ENCODE peak calls at places on chromosome 19, in four cellular contexts. One of them, this sample, is unnamed.
A peak's percentile ranks its signal among the peaks of the same experiment; 100 is the strongest.

GRCh38 chr19:18290250-18291018 is 9.0 kb upstream of the JUND start:
- DNase-seq in A549: no peak
- DNase-seq in K562: peak; percentile 37
- DNase-seq in HepG2: no peak
- DNase-seq in this sample: no peak

GRCh38 chr19:55259540-55260210 is 858 bp upstream of the PPP6R1 start:
- DNase-seq in K562: no peak
- DNase-seq in A549: no peak
- DNase-seq in HepG2: no peak
- DNase-seq in this sample: no peak

GRCh38 chr19:2603320-2603719 is 99.2 kb downstream of the GNG7 start:
- DNase-seq in A549: no peak
- DNase-seq in K562: no peak
- DNase-seq in HepG2: no peak
- DNase-seq in this sample: no peak

GRCh38 chr19:4807188-4807587 is 15.7 kb downstream of the FEM1A start:
- DNase-seq in HepG2: no peak
- DNase-seq in A549: no peak
- DNase-seq in K562: no peak
- DNase-seq in this sample: no peak

GRCh38 chr19:6556480-6556879 is 25.7 kb downstream of the TNFSF9 start:
- DNase-seq in K562: no peak
- DNase-seq in A549: no peak
- DNase-seq in HepG2: no peak
- DNase-seq in this sample: no peak

GRCh38 chr19:49895566-49896297 is 955 bp downstream of the IL4I1 start:
- DNase-seq in K562: no peak
- DNase-seq in HepG2: no peak
- DNase-seq in A549: no peak
- DNase-seq in this sample: no peak

GRCh38 chr19:57949702-57950101 is 2.2 kb upstream of the ZNF256 start:
- DNase-seq in HepG2: no peak
- DNase-seq in K562: no peak
- DNase-seq in A549: no peak
- DNase-seq in this sample: no peak

GRCh38 chr19:56142897-56143434 is 1.9 kb downstream of the ZNF444 start:
- DNase-seq in HepG2: no peak
- DNase-seq in K562: no peak
- DNase-seq in A549: no peak
- DNase-seq in this sample: no peak

GRCh38 chr19:55253264-55253663 is 5.6 kb downstream of the PPP6R1 start:
- DNase-seq in HepG2: no peak
- DNase-seq in K562: no peak
- DNase-seq in A549: no peak
- DNase-seq in this sample: no peak

GRCh38 chr19:18377026-18377425 is 8.9 kb upstream of the GDF15 start:
- DNase-seq in A549: peak; percentile 79
- DNase-seq in K562: no peak
- DNase-seq in HepG2: no peak
- DNase-seq in this sample: no peak

GRCh38 chr19:29672319-29672932 is 7.2 kb downstream of the PLEKHF1 start:
- DNase-seq in A549: no peak
- DNase-seq in K562: peak; percentile 4
- DNase-seq in HepG2: no peak
- DNase-seq in this sample: no peak

GRCh38 chr19:48659768-48660167 is 13.0 kb downstream of the NTN5 start:
- DNase-seq in A549: peak; percentile 61
- DNase-seq in K562: no peak
- DNase-seq in HepG2: no peak
- DNase-seq in this sample: no peak

GRCh38 chr19:56126983-56127780 is 6.1 kb upstream of the ZNF787 start:
- DNase-seq in HepG2: peak; percentile 36
- DNase-seq in K562: peak; percentile 90
- DNase-seq in A549: peak; percentile 31
- DNase-seq in this sample: no peak

GRCh38 chr19:35639863-35640262 is 1.7 kb upstream of the ETV2 start:
- DNase-seq in HepG2: no peak
- DNase-seq in K562: no peak
- DNase-seq in A549: no peak
- DNase-seq in this sample: no peak

GRCh38 chr19:52904052-52904451 is 6.6 kb upstream of the ZNF320 start:
- DNase-seq in A549: no peak
- DNase-seq in HepG2: no peak
- DNase-seq in K562: no peak
- DNase-seq in this sample: no peak

GRCh38 chr19:7528522-7529245 is 6.3 kb downstream of the MCOLN1 start:
- DNase-seq in HepG2: no peak
- DNase-seq in A549: no peak
- DNase-seq in K562: no peak
- DNase-seq in this sample: no peak

GRCh38 chr19:10699650-10700335 is 1.4 kb upstream of the QTRT1 start:
- DNase-seq in K562: peak; percentile 54
- DNase-seq in A549: peak; percentile 63
- DNase-seq in HepG2: peak; percentile 35
- DNase-seq in this sample: peak; percentile 55

GRCh38 chr19:18330865-18331264 is 8.0 kb upstream of the LSM4 start:
- DNase-seq in A549: no peak
- DNase-seq in K562: no peak
- DNase-seq in HepG2: no peak
- DNase-seq in this sample: no peak

GRCh38 chr19:8631425-8631819 is 989 bp downstream of the NFILZ start:
- DNase-seq in A549: peak; percentile 95
- DNase-seq in K562: no peak
- DNase-seq in HepG2: peak; percentile 86
- DNase-seq in this sample: no peak

GRCh38 chr19:9671654-9672053 is 3.2 kb downstream of the ZNF562 start:
- DNase-seq in HepG2: no peak
- DNase-seq in K562: no peak
- DNase-seq in A549: no peak
- DNase-seq in this sample: no peak

GRCh38 chr19:56014765-56015164 is 28.2 kb downstream of the NLRP5 start:
- DNase-seq in HepG2: no peak
- DNase-seq in K562: no peak
- DNase-seq in A549: no peak
- DNase-seq in this sample: no peak

GRCh38 chr19:5313307-5313706 is 27.3 kb downstream of the PTPRS start:
- DNase-seq in A549: no peak
- DNase-seq in K562: no peak
- DNase-seq in HepG2: peak; percentile 15
- DNase-seq in this sample: peak; percentile 72

GRCh38 chr19:8505680-8506401 is 3.4 kb upstream of the PRAM1 start:
- DNase-seq in K562: peak; percentile 88
- DNase-seq in A549: peak; percentile 71
- DNase-seq in HepG2: peak; percentile 58
- DNase-seq in this sample: peak; percentile 98

GRCh38 chr19:45152504-45153338 is 8.1 kb downstream of the NKPD1 start:
- DNase-seq in K562: no peak
- DNase-seq in A549: no peak
- DNase-seq in HepG2: no peak
- DNase-seq in this sample: peak; percentile 80

GRCh38 chr19:54518844-54519243 is 16.2 kb downstream of the LAIR2 start:
- DNase-seq in A549: no peak
- DNase-seq in K562: peak; percentile 70
- DNase-seq in HepG2: peak; percentile 27
- DNase-seq in this sample: no peak

GRCh38 chr19:8004723-8005513 is 523 bp downstream of the ELAVL1 start:
- DNase-seq in HepG2: no peak
- DNase-seq in K562: peak; percentile 54
- DNase-seq in A549: no peak
- DNase-seq in this sample: peak; percentile 78

GRCh38 chr19:10132848-10133350 is 13.2 kb upstream of the EIF3G start:
- DNase-seq in HepG2: no peak
- DNase-seq in A549: no peak
- DNase-seq in K562: no peak
- DNase-seq in this sample: no peak

GRCh38 chr19:32254128-32254527 is 91.3 kb upstream of the ZNF507 start:
- DNase-seq in K562: no peak
- DNase-seq in A549: no peak
- DNase-seq in HepG2: no peak
- DNase-seq in this sample: no peak

GRCh38 chr19:55516878-55517620 is 19.9 kb downstream of the SBK2 start:
- DNase-seq in A549: peak; percentile 97
- DNase-seq in HepG2: peak; percentile 78
- DNase-seq in K562: peak; percentile 100
- DNase-seq in this sample: peak; percentile 100

DNA sequence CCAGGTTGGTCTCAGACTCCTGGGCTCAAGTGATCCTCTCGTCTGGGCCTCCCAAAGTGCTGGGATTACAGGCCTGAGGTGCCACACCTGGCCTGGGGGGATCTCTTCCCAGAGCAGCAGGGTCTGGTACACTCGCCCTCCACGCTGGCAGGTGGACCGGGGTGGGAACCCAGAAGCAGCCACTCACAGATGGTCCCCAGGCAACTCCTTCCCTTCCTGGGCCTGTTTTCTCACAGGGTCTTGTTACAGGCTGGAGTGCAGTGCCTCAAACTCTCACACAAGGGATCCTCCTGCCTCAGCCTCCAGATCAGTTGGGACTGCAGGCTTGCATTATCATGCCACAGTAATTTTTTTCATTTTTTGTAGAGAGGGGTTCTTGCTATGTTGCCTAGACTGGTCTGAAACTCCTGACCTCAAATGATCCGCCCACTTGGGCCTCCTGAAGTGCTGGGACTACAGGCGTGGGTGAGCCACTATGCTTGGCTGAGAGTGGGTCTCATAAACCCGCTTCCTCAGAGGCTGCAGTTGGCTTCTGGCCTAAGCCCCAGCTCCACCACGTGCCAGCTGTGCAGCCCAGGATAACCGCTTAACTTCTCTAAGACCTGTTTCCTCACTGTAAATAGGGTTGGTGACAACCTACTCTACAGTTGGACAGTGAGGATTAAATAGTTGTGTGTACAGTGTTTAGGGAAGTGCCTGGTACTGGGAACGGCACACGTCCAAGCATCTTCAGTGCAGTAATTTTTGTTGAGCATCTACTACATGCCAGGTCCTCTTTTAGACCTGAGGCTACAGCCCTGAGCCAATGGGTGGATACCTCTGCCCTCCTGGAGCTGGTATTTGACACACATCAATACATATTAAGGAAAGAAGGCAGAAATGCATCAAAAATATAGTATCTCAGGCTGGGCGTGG is 871 bp upstream of the CCER2 start:
- DNase-seq in HepG2: no peak
- DNase-seq in A549: no peak
- DNase-seq in K562: no peak
- DNase-seq in this sample: no peak
- TF ChIP-seq USF2 in HepG2: no peak
- TF ChIP-seq USF2 in A549: no peak
- TF ChIP-seq USF2 in K562: no peak
- TF ChIP-seq USF2 in this sample: no peak

GRCh38 chr19:19539738-19540703 is 2.0 kb downstream of the CILP2 start:
- DNase-seq in K562: peak; percentile 95
- DNase-seq in A549: peak; percentile 52
- DNase-seq in HepG2: no peak
- DNase-seq in this sample: peak; percentile 93
- TF ChIP-seq USF2 in K562: peak; percentile 54
- TF ChIP-seq USF2 in A549: no peak
- TF ChIP-seq USF2 in HepG2: no peak
- TF ChIP-seq USF2 in this sample: no peak

DNA sequence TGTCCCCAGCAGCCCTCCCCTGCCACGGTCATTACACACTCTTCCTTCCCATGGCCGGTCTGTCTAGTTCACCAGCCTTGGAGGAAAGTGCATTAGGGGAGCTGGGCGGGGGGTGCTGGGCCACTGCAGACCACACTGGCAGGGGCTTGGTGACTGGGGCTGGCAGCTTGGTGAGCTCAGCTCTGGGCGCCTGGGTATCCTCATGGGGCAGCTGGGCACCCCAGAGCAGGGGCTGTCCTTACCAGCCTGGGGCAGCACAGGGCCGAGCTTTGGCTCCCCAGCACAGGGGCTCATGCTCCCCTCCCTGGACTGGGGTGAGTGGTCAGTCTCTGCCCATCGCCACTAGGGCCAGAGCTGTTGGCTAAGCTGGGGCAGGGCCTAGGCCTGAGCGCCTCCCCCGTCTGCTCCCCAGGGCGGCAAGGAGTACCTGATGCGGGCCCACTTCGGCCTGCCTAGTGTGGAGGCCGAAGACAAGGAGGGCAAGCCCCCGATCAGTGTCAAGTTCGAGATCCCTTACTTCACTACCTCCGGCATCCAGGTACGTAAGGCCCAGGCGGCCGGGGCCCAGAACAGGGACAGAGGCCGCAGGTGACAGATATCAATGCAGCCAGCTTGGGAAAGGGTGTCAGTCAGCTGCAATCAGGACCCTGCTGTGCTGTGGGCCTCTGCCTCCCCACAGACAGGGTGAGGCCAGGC is 35.5 kb downstream of the AP1M1 start:
- DNase-seq in K562: no peak
- DNase-seq in A549: no peak
- DNase-seq in HepG2: no peak
- DNase-seq in this sample: peak; percentile 22
- TF ChIP-seq USF2 in K562: no peak
- TF ChIP-seq USF2 in A549: no peak
- TF ChIP-seq USF2 in HepG2: no peak
- TF ChIP-seq USF2 in this sample: no peak

GRCh38 chr19:41325640-41325946 is 15.6 kb downstream of the CCDC97 start:
- DNase-seq in HepG2: no peak
- DNase-seq in K562: no peak
- DNase-seq in A549: no peak
- DNase-seq in this sample: no peak

GRCh38 chr19:41324921-41325639 is 15.1 kb downstream of the CCDC97 start:
- DNase-seq in K562: peak; percentile 87
- DNase-seq in A549: peak; percentile 79
- DNase-seq in HepG2: peak; percentile 82
- DNase-seq in this sample: peak; percentile 81

GRCh38 chr19:41327499-41328156 is 17.7 kb downstream of the CCDC97 start:
- DNase-seq in K562: no peak
- DNase-seq in HepG2: no peak
- DNase-seq in A549: peak; percentile 71
- DNase-seq in this sample: peak; percentile 44

GRCh38 chr19:41327076-41327475 is 17.1 kb downstream of the CCDC97 start:
- DNase-seq in A549: no peak
- DNase-seq in HepG2: no peak
- DNase-seq in K562: no peak
- DNase-seq in this sample: no peak

DNA sequence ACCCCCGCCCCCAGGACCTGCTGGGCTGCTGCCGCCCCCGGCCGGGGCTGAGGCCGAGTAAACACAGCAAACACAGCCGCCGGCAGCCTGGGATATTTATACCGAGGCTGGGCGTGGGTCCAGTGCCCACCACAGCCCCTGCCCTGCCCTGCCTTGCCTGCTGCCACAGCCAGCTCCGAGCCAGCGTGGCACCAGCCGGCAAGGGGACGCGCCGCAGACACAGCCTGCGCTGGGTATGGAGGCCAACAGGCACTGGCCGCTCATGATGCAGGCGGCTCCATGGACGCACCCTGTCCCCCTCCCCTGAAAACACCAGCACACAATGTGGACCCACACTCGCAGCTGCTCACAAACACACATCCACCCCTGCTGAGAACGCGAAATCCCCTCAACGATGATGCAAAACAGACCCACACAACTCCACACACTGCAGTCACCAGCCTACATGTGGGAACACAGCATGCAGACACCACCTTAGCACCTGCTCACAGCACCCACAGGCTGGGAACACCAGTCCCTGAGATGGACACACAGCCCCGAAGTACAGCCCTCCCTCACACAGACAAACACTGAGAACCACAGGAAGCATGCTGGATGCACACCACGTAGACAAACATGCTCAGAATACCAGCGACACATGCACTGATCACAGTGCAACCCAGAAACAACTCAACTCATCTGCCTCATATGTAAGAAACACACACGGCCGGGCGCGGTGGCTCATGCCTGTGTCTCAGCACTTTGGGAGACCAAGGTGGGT is 16.2 kb downstream of the CCDC97 start:
- DNase-seq in A549: no peak
- DNase-seq in HepG2: peak; percentile 56
- DNase-seq in K562: no peak
- DNase-seq in this sample: peak; percentile 81
- TF ChIP-seq USF2 in A549: no peak
- TF ChIP-seq USF2 in HepG2: no peak
- TF ChIP-seq USF2 in K562: no peak
- TF ChIP-seq USF2 in this sample: no peak